ENCODE peak calls at places on chromosomes 2 and 18, in four cellular contexts. E is H9, D is AG10803, J is OCI-LY7. Q is an unnamed sample.

GRCh38 chr2:83081835-83082522 is 1377.1 kb downstream of the SUCLG1 start:
- DNase-seq in E (no peak), J (no peak), D (peak), Q (peak)

GRCh38 chr2:1742680-1743395 is 1.5 kb downstream of the PXDN start:
- DNase-seq in E (peak), J (no peak), D (peak), Q (peak)

GRCh38 chr2:134706587-134707329 is 12.0 kb downstream of the TMEM163 start:
- DNase-seq in D (no peak), E (no peak), J (no peak), Q (no peak)

GRCh38 chr2:232142049-232142448 is 180.5 kb downstream of the DIS3L2 start:
- DNase-seq in J (peak), E (peak), D (peak), Q (no peak)

GRCh38 chr2:173205375-173205774 is 129.7 kb downstream of the MAP3K20 start:
- DNase-seq in D (peak), J (no peak), E (no peak), Q (no peak)

GRCh38 chr2:80340022-80340421 is 35.5 kb upstream of the LRRTM1 start:
- DNase-seq in J (no peak), E (no peak), D (no peak), Q (no peak)

GRCh38 chr2:201984800-201985525 is 48.7 kb upstream of the FZD7 start:
- DNase-seq in J (no peak), E (no peak), D (no peak), Q (no peak)

GRCh38 chr2:27792759-27793158 is 21.2 kb downstream of the MRPL33 start:
- DNase-seq in E (no peak), J (no peak), D (peak), Q (peak)

GRCh38 chr2:39640107-39640506 is 25.6 kb upstream of the TMEM178A start:
- DNase-seq in J (no peak), D (peak), E (no peak), Q (no peak)

GRCh38 chr18:36811430-36811829 is 17.4 kb downstream of the TPGS2 start:
- DNase-seq in J (no peak), E (no peak), D (peak), Q (no peak)

GRCh38 chr18:6198585-6198984 is 216.1 kb downstream of the L3MBTL4 start:
- DNase-seq in E (no peak), J (no peak), D (no peak), Q (no peak)

GRCh38 chr2:241530571-241530970 is 22.2 kb upstream of the STK25 start:
- DNase-seq in E (no peak), J (no peak), D (no peak), Q (no peak)

GRCh38 chr2:98470851-98471255 is 26.2 kb downstream of the INPP4A start:
- DNase-seq in J (no peak), D (no peak), E (no peak), Q (no peak)

GRCh38 chr2:104758199-104758620 is 95.7 kb upstream of the POU3F3 start:
- DNase-seq in D (peak), J (no peak), E (peak), Q (no peak)

GRCh38 chr2:105375001-105375561 is 23.8 kb downstream of the FHL2 start:
- DNase-seq in D (peak), E (no peak), J (no peak), Q (peak)

GRCh38 chr2:155062250-155062985 is 363.9 kb downstream of the KCNJ3 start:
- DNase-seq in J (no peak), D (no peak), E (no peak), Q (no peak)

GRCh38 chr2:191263050-191263449 is 17.8 kb downstream of the MYO1B start:
- DNase-seq in D (no peak), E (no peak), J (no peak), Q (no peak)

GRCh38 chr2:194004590-194005206 is 1652.3 kb upstream of the SLC39A10 start:
- DNase-seq in J (no peak), E (no peak), D (no peak), Q (no peak)

GRCh38 chr2:83971547-83971946 is 487.5 kb downstream of the SUCLG1 start:
- DNase-seq in D (no peak), J (no peak), E (no peak), Q (no peak)

GRCh38 chr2:190197143-190197720 is 122.4 kb downstream of the HIBCH start:
- DNase-seq in E (no peak), J (no peak), D (peak), Q (no peak)

GRCh38 chr2:29193681-29194080 is 78.5 kb downstream of the CLIP4 start:
- DNase-seq in J (no peak), D (no peak), E (no peak), Q (no peak)

GRCh38 chr2:119496682-119497081 is 27.6 kb downstream of the SCTR start:
- DNase-seq in J (no peak), D (no peak), E (no peak), Q (no peak)

GRCh38 chr2:180334514-180334913 is 327.4 kb upstream of the CWC22 start:
- DNase-seq in E (no peak), D (no peak), J (peak), Q (no peak)

GRCh38 chr18:79404567-79404910 is 8.8 kb downstream of the NFATC1 start:
- DNase-seq in D (no peak), E (no peak), J (no peak), Q (no peak)
- TF ChIP-seq CTCF in D (no peak), E (no peak), J (no peak), Q (no peak)

DNA sequence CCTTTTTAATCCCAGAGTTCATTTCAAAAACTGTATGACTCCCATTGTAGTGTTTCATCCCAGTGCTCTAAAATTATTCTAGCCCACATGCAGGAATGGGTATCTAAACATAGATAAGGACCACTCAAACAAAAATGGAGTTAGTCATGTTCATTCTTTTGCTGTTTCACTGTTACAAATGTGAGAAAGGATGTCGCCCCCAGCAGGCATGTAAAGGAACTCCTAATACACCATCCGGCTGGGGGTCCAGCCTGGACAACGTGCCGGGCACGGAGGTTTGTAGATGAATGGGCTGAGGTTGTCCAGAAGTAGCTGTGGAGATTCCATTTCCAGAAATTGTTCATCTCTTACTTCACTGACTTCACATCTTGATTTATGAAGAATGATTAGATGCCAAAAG is 101.9 kb upstream of the RAB12 start:
- DNase-seq in D (no peak), E (no peak), J (peak), Q (no peak)
- TF ChIP-seq CTCF in D (peak), E (peak), J (peak), Q (peak)

GRCh38 chr2:74457549-74458131 is 598 bp upstream of the WBP1 start:
- DNase-seq in D (no peak), E (peak), J (peak), Q (peak)

GRCh38 chr2:74458132-74458956 is at the start of gene WBP1:
- DNase-seq in D (peak), J (peak), E (peak), Q (peak)

GRCh38 chr2:74457129-74457548 is 1.1 kb upstream of the WBP1 start:
- DNase-seq in J (no peak), E (no peak), D (no peak), Q (no peak)

GRCh38 chr2:74458957-74459290 is 686 bp downstream of the WBP1 start:
- DNase-seq in J (no peak), D (no peak), E (no peak), Q (no peak)

GRCh38 chr2:74454654-74455511 is at the start of gene INO80B:
- DNase-seq in E (peak), J (peak), D (peak), Q (peak)
- TF ChIP-seq CTCF in E (no peak), J (peak), D (no peak), Q (no peak)

DNA sequence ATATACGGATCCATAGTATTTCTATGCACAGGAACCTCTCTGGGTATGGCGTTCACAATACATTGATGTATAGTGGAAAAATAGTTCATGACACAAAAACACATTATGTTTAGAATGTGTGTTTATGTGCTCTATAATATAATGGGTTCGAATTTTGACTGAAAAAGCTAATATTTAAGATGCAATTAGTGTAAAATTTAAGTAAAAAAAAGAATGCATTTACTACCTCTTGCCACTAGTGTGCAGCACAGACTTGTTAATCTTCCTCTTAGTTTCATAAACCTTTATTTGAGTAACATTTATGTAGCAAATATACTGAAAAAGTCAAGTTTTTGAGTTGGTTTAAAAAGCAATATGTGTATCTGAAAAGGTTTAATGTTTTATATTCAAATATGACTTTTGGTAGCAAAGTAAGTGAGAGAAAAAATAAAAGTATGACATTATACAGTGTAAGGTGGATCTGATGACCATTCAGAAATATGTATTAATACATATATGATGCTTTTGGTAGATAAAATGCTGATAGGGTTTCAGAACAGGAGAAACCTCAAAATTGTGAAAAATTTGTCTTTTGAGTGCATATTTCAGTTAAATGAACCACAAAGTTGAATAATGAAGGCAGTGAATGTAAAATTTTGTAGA is 49.5 kb downstream of the CCDC102B start:
- DNase-seq in D (peak), J (peak), E (no peak), Q (peak)
- TF ChIP-seq CTCF in D (peak), J (peak), E (peak), Q (peak)